ENCODE peak calls at places on chromosome 10, in six cellular contexts. C, S, P, W, X and V are unnamed samples. For H3K36me3, the result is how much of the 10 kb centered on the place peaks cover.

GRCh38 chr10:74750848-74751274 is 75.5 kb upstream of the KAT6B start:
- DNase-seq in X (no peak), S (no peak), W (no peak), C (no peak), P (no peak), V (no peak)

GRCh38 chr10:104501864-104502579 is 139.1 kb upstream of the SORCS3 start:
- DNase-seq in X (no peak), C (no peak), W (no peak), P (no peak), S (no peak), V (no peak)

GRCh38 chr10:98170249-98171117 is 36.0 kb downstream of the R3HCC1L start:
- DNase-seq in W (no peak), X (peak), P (peak), C (peak), S (peak), V (no peak)

GRCh38 chr10:110544958-110545537 is 22.4 kb upstream of the SMC3 start:
- DNase-seq in P (no peak), S (no peak), X (no peak), C (peak), W (no peak), V (no peak)

GRCh38 chr10:131574707-131575430 is 263.3 kb upstream of the TCERG1L start:
- DNase-seq in W (no peak), P (no peak), X (no peak), S (no peak), C (no peak), V (no peak)

GRCh38 chr10:71998840-71999194 is 34.6 kb downstream of the CHST3 start:
- DNase-seq in W (peak), C (peak), X (peak), P (no peak), S (no peak), V (no peak)

GRCh38 chr10:125222515-125222914 is 62.2 kb upstream of the CTBP2 start:
- DNase-seq in W (no peak), S (no peak), X (no peak), C (no peak), P (no peak), V (no peak)

GRCh38 chr10:89206402-89207180 is 526 bp downstream of the CH25H start:
- DNase-seq in S (no peak), W (no peak), X (peak), C (peak), P (peak), V (no peak)

GRCh38 chr10:104387130-104387888 is 33.7 kb downstream of the CFAP58 start:
- DNase-seq in C (no peak), X (no peak), W (no peak), P (no peak), S (no peak), V (no peak)

GRCh38 chr10:101052285-101052684 is 9.5 kb upstream of the KAZALD1 start:
- DNase-seq in S (no peak), P (no peak), W (peak), X (no peak), C (peak), V (no peak)

GRCh38 chr10:34732926-34733325 is 82.2 kb downstream of the PARD3 start:
- DNase-seq in X (no peak), W (no peak), P (no peak), C (peak), S (peak), V (no peak)

GRCh38 chr10:16828114-16828568 is 10.9 kb upstream of the RSU1 start:
- DNase-seq in P (no peak), C (peak), X (peak), W (peak), S (peak), V (no peak)

GRCh38 chr10:102540023-102540422 is 36.3 kb downstream of the SUFU start:
- DNase-seq in P (no peak), W (no peak), X (no peak), C (peak), S (peak), V (no peak)

GRCh38 chr10:71223365-71224058 is 11.1 kb downstream of the UNC5B start:
- DNase-seq in P (no peak), S (no peak), W (no peak), C (no peak), X (no peak), V (no peak)

GRCh38 chr10:82361317-82361716 is 486.3 kb downstream of the NRG3 start:
- DNase-seq in W (no peak), P (no peak), C (no peak), X (no peak), S (no peak), V (no peak)

GRCh38 chr10:102452672-102453340 is 1.5 kb upstream of the C10orf95 start:
- DNase-seq in S (peak), W (no peak), C (peak), X (no peak), P (no peak), V (no peak)

GRCh38 chr10:6763417-6763816 is 183.3 kb upstream of the PRKCQ start:
- DNase-seq in C (no peak), X (no peak), P (no peak), W (no peak), S (no peak), V (no peak)

GRCh38 chr10:97854735-97855134 is 5.1 kb downstream of the GOLGA7B start:
- DNase-seq in W (no peak), X (no peak), P (no peak), S (no peak), C (no peak), V (no peak)

DNA sequence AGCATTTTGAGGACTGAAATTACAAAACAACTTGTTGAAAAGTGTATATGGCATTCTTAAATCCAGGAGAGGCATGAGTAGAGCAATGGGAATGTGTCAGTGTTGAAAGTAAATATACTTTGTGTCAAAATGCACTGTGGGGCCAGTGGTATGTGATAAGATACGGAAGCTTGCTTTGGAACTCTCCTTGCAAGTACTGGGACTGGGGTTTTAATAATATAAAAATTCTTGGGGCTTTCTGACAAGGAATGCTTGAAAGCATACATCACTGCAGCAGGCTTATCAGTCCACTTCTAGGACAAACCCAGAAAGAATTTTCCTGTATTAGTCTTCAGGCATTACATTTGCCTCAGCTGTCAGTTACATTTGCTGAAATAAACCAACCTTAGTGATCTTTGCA is 472.8 kb upstream of the FZD8 start:
- DNase-seq in X (no peak), W (no peak), S (no peak), P (no peak), C (peak), V (no peak)
- H3K36me3 ChIP-seq in X (under half), W (under half), S (under half), P (under half), C (under half), V (under half)

DNA sequence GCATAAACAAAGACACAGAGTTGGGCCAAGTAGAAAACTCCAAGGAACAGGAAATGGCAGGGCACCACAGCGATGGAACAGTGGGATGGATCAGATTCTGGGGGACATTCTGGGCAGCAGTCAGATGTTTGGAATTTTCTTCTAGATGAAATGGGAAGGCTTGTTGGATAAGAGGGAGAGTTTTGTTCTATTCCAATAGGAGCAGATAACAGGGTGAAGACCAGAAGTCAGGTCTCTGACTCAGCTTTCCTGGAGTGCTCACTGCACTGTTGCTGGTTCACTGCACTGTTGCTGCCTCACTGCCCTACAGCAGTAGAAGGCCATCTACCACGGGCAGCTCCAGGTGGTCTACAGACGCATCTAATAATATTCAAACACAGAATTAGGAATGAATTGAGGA is 135.6 kb downstream of the ATE1 start:
- DNase-seq in W (no peak), S (no peak), C (peak), P (no peak), X (no peak), V (no peak)
- TF ChIP-seq POLR2A in W (no peak), S (no peak), C (no peak), P (no peak), X (no peak), V (no peak)

GRCh38 chr10:18793951-18794350 is 134.7 kb downstream of the ARL5B start:
- DNase-seq in S (peak), P (no peak), W (no peak), C (peak), X (no peak), V (no peak)
- TF ChIP-seq CTCF in S (no peak), P (peak), W (no peak), C (peak), X (no peak), V (peak)

GRCh38 chr10:95266674-95267095 is 24.1 kb downstream of the PDLIM1 start:
- DNase-seq in S (peak), P (no peak), W (no peak), X (no peak), C (peak), V (no peak)

GRCh38 chr10:95264227-95265051 is 26.4 kb downstream of the PDLIM1 start:
- DNase-seq in C (no peak), P (no peak), X (no peak), W (no peak), S (peak), V (no peak)

GRCh38 chr10:95267261-95267660 is 23.5 kb downstream of the PDLIM1 start:
- DNase-seq in W (no peak), S (no peak), X (no peak), P (no peak), C (no peak), V (no peak)

GRCh38 chr10:95265572-95265971 is 25.2 kb downstream of the PDLIM1 start:
- DNase-seq in S (no peak), C (no peak), W (no peak), P (no peak), X (no peak), V (no peak)

DNA sequence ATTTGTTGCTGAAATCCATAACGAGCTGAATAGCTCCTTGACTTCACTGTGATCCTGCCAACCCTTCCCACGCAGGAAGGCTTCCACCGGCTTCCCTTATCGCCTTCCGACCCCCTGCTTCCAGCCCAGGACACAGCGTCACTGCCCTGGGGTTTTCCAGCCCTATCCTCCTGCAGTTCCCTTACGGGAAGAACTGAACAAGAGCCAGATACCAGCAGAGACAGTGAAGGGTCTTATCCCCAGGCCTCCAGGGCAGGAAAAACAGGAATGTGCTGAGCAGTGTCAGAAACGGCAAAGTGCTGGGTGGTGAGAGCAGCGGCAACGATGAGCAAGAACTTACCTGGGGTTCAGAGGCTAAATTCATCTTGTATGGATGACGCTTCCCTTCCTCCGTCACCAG is 22.4 kb downstream of the PDLIM1 start:
- DNase-seq in P (no peak), W (no peak), S (no peak), C (peak), X (peak), V (no peak)
- H3K36me3 ChIP-seq in P (under half), W (under half), S (under half), C (under half), X (under half), V (under half)

GRCh38 chr10:96720422-96721206 is at the start of gene PIK3AP1:
- DNase-seq in W (peak), S (no peak), X (peak), P (peak), C (no peak), V (no peak)
- TF ChIP-seq POLR2A in W (no peak), S (peak), X (no peak), P (peak), C (no peak), V (peak)

GRCh38 chr10:61994404-61995031 is 93.0 kb downstream of the ARID5B start:
- DNase-seq in P (no peak), S (no peak), C (no peak), W (no peak), X (no peak), V (no peak)

GRCh38 chr10:61995093-61995492 is 93.6 kb downstream of the ARID5B start:
- DNase-seq in C (no peak), X (no peak), S (no peak), W (no peak), P (no peak), V (no peak)

GRCh38 chr10:61992683-61993629 is 91.5 kb downstream of the ARID5B start:
- DNase-seq in S (no peak), C (peak), P (no peak), W (peak), X (peak), V (no peak)

GRCh38 chr10:61992059-61992460 is 90.6 kb downstream of the ARID5B start:
- DNase-seq in P (no peak), C (peak), S (no peak), X (no peak), W (no peak), V (no peak)

DNA sequence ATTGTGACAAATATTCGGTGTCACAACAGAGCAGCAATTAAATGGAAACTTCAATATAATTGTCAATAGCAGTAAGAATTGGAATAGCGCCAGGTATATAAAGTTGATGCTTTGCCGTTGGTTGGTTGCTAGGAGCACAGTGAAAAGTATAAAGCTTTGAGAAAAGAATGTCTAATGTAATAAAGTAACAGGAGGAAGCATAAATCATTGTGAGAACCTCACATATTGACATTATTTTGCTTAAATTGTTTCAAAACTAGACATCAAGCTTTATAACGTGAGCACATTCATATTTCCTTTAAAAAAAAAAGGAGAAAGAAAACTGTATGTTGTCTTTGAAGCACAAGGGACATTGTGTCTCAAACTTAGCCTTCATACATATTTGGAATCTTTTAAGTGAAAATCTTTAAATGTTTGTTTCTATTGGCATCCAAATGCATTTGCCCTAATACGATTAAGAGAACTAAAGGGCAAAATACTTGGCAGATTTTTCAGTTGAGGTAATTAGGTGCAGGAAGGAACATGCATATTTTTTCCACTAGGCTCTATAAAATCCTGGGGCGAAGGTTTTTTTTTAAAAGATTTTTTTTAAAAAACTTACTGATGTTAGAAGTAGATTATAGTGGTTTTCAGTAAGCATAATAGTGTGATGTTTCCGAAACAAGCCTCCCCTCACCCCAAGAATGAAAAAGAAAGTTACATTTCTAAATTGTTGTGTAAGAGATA is 92.3 kb downstream of the ARID5B start:
- DNase-seq in W (no peak), X (no peak), C (no peak), P (no peak), S (no peak), V (no peak)
- TF ChIP-seq CTCF in W (no peak), X (no peak), C (no peak), P (no peak), S (no peak), V (peak)

GRCh38 chr10:1097436-1097835 is 41.3 kb downstream of the WDR37 start:
- DNase-seq in X (no peak), P (no peak), S (no peak), W (no peak), C (no peak), V (no peak)
- H3K36me3 ChIP-seq in X (under half), P (under half), S (under half), W (under half), C (under half), V (half or more)

DNA sequence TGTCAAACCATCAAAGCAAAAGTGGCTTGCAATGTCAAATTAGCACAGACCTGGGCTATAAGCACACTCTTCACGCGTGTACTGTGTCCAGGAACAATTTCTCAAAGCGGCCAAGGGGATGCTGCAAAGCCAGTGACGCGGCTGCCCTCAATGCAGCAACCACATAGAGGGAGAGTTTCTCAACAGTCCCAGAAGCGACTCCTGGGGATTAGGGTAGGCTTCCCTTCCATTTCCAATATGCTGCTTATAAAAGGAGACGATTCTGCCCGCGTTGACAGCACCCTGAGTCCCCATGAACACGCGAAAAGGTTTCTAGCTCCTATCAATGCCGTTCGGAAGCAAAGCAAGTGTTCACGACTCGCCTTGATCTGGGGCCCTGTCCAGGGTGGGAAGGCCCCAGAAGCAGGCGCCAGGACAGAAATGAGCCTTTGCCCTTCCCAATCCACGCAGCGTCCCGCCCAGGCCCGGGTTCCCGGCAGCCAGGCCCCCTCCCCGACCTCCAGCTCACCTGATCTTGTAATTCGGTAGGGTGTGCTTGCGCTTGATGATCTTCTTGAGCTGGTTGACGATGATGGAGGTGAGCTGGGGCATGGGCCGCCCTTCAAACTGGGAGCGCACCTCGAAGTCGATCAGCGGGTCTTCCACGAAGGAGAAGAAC is 1.3 kb downstream of the PDZD8 start:
- DNase-seq in X (peak), P (peak), C (peak), W (peak), S (no peak), V (no peak)
- TF ChIP-seq POLR2A in X (no peak), P (no peak), C (no peak), W (peak), S (no peak), V (no peak)

DNA sequence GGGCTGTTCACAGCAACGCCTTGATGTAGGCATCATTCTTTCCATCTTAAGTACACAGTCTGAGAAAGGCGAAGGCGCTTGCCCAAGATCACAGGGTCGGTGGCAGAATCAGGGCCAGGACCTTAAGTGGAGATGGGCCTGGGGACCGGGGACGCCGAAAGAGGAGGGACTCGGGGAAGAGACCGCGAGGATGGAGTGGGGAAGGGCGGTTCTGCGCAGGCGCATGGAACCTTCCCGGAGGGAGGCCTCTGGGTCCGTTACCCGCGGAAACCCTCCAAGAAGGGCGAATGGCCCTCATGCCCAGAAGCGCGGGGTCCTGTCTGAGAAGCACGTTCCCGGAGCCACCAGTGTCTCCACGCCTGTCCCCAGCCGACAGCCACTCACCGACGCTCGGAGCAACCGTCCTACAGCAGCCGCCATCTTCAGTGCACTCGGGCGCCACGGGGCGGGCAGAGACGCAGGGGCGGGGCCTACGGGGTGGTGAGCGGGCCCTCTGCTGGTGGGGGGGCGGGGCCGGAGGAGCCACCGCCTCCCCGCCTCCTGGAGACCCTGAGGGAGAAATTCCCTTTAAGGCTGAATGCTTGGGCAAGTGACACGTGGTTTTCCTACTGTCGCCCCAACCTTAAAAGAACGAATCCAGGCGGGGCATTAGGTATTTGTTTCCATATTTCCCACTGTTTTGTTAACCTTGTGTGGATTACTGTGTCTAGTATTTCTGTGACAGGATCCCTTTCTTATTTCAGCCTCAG is at the start of gene PRDX3:
- DNase-seq in P (peak), X (peak), C (peak), S (peak), W (peak), V (peak)
- TF ChIP-seq CTCF in P (peak), X (no peak), C (peak), S (no peak), W (no peak), V (no peak)

DNA sequence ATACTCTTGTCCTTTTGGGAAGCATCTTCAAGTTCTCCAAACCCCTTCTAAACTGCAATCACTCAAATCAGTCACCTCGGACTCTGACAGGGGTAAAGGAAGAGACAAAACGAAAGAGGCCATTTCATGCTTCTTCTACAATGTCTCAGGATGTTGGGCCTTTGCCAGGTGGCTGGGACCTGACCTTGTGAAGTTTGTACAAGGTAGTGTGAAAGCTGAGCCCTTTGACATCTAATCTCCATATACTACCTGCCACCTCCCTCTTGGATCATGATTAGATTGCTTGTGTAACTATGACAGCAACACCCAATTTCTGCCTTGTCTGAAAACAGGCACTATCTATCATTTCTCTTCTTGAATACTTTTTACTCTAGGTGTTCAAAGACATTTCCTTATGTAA is 35.1 kb upstream of the PDLIM1 start:
- DNase-seq in W (no peak), X (no peak), P (no peak), S (no peak), C (no peak), V (no peak)
- H3K36me3 ChIP-seq in W (under half), X (under half), P (under half), S (under half), C (under half), V (under half)